ENCODE peak calls at places on chromosome 5, in five cellular contexts. J is lower lobe of right lung, Q is brain microvascular endothelial cell, X is heart right ventricle, R is PC-3. B is an unnamed sample.

GRCh38 chr5:89722538-89722937 is 687.0 kb downstream of the CETN3 start:
- DNase-seq in R (no peak), J (no peak), X (no peak), Q (no peak), B (no peak)

GRCh38 chr5:180718810-180719453 is 20.9 kb downstream of the OR2Y1 start:
- DNase-seq in Q (peak; percentile 27), J (no peak), X (no peak), R (peak; percentile 86), B (peak; percentile 11)

GRCh38 chr5:169637085-169637855 is at the start of gene DOCK2:
- DNase-seq in R (no peak), X (peak; percentile 38), Q (no peak), J (peak; percentile 87), B (no peak)

GRCh38 chr5:154479944-154480750 is 2.1 kb upstream of the HAND1 start:
- DNase-seq in J (no peak), X (no peak), Q (no peak), R (no peak), B (no peak)

GRCh38 chr5:97915101-97915500 is 732.1 kb upstream of the RIOK2 start:
- DNase-seq in J (no peak), R (no peak), X (no peak), Q (no peak), B (no peak)

GRCh38 chr5:90410178-90410762 is 714 bp upstream of the CETN3 start:
- DNase-seq in R (no peak), J (no peak), X (no peak), Q (no peak), B (no peak)

GRCh38 chr5:157592594-157592993 is 17.0 kb upstream of the ADAM19 start:
- DNase-seq in J (no peak), X (no peak), Q (no peak), R (no peak), B (no peak)

GRCh38 chr5:112366987-112367386 is 52.1 kb downstream of the EPB41L4A start:
- DNase-seq in R (peak; percentile 39), Q (no peak), J (no peak), X (no peak), B (no peak)

GRCh38 chr5:139912158-139912557 is 116.5 kb downstream of the PSD2 start:
- DNase-seq in J (no peak), X (no peak), Q (no peak), R (no peak), B (no peak)

GRCh38 chr5:89037090-89037489 is 154.1 kb upstream of the MEF2C start:
- DNase-seq in Q (peak; percentile 62), X (no peak), R (peak; percentile 97), J (no peak), B (no peak)

GRCh38 chr5:148912714-148913398 is 86.4 kb downstream of the ADRB2 start:
- DNase-seq in X (no peak), J (no peak), Q (peak; percentile 93), R (peak; percentile 100), B (no peak)

GRCh38 chr5:173232499-173233346 is 2.3 kb downstream of the NKX2-5 start:
- DNase-seq in J (no peak), Q (no peak), R (no peak), X (no peak), B (no peak)

GRCh38 chr5:3925935-3926334 is 330.3 kb downstream of the IRX1 start:
- DNase-seq in J (no peak), Q (no peak), R (no peak), X (no peak), B (no peak)

GRCh38 chr5:3310551-3311340 is 284.9 kb upstream of the IRX1 start:
- DNase-seq in R (peak; percentile 6), J (no peak), Q (no peak), X (no peak), B (no peak)

GRCh38 chr5:59346987-59347386 is 546.5 kb downstream of the PDE4D start:
- DNase-seq in R (no peak), X (no peak), Q (no peak), J (no peak), B (no peak)

GRCh38 chr5:502325-503079 is 21.7 kb downstream of the SLC9A3 start:
- DNase-seq in X (no peak), Q (no peak), J (no peak), R (no peak), B (peak; percentile 65)

GRCh38 chr5:139131881-139132480 is 66.2 kb downstream of the SIL1 start:
- DNase-seq in X (no peak), J (no peak), R (no peak), Q (no peak), B (no peak)

GRCh38 chr5:74543162-74543995 is 97.1 kb downstream of the ENC1 start:
- DNase-seq in X (no peak), Q (peak; percentile 84), J (no peak), R (peak; percentile 92), B (no peak)

GRCh38 chr5:82107277-82107676 is 135.5 kb downstream of the ATG10 start:
- DNase-seq in J (no peak), Q (no peak), R (peak; percentile 30), X (no peak), B (no peak)

GRCh38 chr5:80881726-80882125 is 78.4 kb upstream of the RASGRF2 start:
- DNase-seq in Q (no peak), J (no peak), R (no peak), X (no peak), B (no peak)

GRCh38 chr5:174724484-174725260 is at the start of gene MSX2:
- DNase-seq in X (peak; percentile 86), J (peak; percentile 88), R (peak; percentile 77), Q (peak; percentile 77), B (peak; percentile 93)

GRCh38 chr5:174723315-174723978 is 935 bp upstream of the MSX2 start:
- DNase-seq in Q (no peak), J (no peak), R (no peak), X (no peak), B (no peak)

GRCh38 chr5:174722500-174722899 is 1.9 kb upstream of the MSX2 start:
- DNase-seq in X (no peak), R (no peak), Q (no peak), J (no peak), B (no peak)

GRCh38 chr5:174725261-174725990 is 1.0 kb downstream of the MSX2 start:
- DNase-seq in J (no peak), X (no peak), Q (no peak), R (no peak), B (no peak)

DNA sequence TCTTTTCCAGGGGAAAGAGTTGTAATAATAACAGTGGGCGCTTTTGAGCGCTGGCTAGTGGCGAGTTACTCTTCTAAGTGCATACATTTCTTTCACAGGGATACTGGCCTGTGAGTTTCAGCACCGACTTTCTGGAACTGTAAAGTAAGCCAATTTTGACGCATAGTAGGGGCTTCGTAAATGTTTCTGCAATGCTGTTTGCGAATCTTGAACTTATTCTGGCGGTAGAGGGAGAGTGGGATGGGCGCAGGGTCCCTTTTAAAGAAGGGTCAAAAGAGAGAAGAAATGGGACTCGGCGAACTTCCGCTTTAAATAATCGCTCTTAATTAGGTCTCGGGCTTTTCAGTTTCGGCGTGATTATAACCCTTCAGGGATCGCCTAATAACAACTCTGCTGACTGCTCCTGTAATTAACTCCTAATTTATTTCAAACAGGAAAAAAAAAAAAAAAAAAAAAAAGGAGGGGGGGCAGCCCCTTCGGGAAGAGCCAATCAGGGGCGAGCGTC is 351 bp upstream of the MSX2 start:
- DNase-seq in J (no peak), Q (peak; percentile 7), R (peak; percentile 14), X (peak; percentile 9), B (peak; percentile 32)
- H3K27me3 ChIP-seq in J (peaks cover 92% of the 10 kb centered on the region), Q (peaks cover 33% of the 10 kb centered on the region), R (peaks cover 29% of the 10 kb centered on the region), X (peaks cover 100% of the 10 kb centered on the region), B (peaks cover 12% of the 10 kb centered on the region)

DNA sequence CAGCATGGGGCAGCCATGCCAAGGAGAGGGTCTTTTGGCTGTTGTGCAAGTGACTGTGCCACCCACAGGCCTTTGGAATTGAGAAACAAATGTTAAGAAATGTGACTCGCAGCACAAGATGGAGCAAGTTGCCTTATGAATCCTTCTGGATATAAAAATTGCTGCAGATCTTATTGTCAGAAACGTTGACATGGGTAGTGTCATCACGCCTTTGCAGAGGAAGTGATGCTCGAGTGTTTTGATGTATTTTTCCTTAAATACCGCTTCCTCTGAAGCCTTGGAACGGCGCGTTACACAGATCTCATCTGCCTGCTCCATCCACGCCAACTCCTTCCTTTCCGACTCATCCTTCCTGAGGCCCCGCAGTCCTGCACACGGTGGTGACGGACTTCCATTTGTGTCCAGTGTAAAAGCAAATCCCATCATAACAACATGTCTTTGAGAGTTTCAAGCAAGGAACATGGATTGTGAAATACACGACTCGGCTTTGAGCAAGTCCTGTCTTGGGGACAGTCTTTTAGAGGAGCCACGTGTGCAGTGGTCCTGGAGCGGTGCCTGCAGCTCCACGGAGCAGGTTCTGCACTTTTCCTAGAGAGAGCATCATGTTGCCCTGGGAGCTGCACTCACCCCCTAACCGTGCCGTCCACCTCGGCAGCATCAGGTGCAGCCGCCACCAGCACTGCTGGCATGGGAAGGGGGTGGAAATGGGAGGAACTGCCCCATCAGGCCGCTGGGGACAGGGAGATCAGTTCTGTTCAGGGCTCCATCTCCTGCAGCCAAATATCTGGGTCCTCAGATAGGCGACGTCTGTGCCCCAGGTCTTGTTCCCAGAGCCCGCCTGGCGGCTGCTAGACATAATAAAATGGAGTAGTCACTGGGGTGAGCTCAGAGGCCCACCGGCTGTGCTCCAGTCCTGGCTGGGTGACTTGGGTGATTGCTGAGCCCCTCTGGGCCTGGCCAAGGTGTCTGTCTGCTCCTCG is 15.2 kb downstream of the ROPN1L start:
- DNase-seq in X (no peak), J (no peak), Q (no peak), R (peak; percentile 48), B (no peak)
- H3K4me3 ChIP-seq in X (no peak overlapping the region), J (no peak overlapping the region), Q (no peak overlapping the region), R (no peak overlapping the region), B (no peak overlapping the region)

GRCh38 chr5:78819707-78820106 is 165.4 kb downstream of the ARSB start:
- DNase-seq in J (no peak), Q (no peak), R (no peak), X (no peak), B (no peak)
- TF ChIP-seq CTCF in J (no peak), Q (no peak), R (no peak), X (no peak), B (peak; percentile 10)

GRCh38 chr5:72454996-72455395 is 52.2 kb downstream of the ZNF366 start:
- DNase-seq in Q (no peak), J (no peak), R (no peak), X (no peak), B (no peak)

GRCh38 chr5:72458407-72458806 is 48.8 kb downstream of the ZNF366 start:
- DNase-seq in R (no peak), Q (no peak), X (no peak), J (no peak), B (no peak)

GRCh38 chr5:72455477-72455876 is 51.7 kb downstream of the ZNF366 start:
- DNase-seq in R (no peak), X (no peak), J (no peak), Q (no peak), B (no peak)

GRCh38 chr5:72457491-72457890 is 49.7 kb downstream of the ZNF366 start:
- DNase-seq in R (no peak), Q (no peak), X (no peak), J (no peak), B (no peak)

DNA sequence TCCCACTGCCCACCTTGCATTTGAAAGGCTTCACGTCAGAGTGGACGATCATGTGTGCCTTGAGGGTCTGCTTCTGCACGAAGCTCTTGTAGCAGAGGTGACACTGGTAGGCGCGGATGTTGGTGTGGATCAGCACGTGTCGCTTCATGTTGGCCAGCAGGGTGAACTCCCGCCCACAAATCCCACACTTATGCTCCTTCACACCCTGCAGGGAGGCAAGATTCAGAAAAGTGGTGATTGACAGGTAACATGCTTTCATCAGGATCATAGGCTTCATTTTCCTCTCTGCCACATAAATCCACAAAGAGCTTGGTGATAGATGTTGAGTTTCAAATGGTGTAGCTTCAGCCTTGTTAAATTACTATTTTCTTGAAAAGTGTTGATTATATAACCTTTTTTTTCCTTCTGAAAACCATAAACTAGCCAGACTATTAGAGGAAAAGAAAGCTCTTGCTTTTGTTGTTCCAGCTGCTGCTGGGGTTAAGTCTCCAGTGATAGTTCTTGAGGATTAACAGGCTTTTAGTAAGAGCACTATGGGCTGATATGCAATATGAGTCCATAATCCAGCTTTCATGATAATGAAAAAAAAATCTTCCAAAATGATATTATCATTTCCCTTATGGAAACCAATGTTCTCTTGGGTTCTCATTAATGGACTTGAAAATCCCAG is 50.7 kb downstream of the ZNF366 start:
- DNase-seq in J (no peak), R (no peak), Q (no peak), X (no peak), B (no peak)
- H3K27me3 ChIP-seq in J (no peaks in the 10 kb centered on the region), R (no peaks in the 10 kb centered on the region), Q (no peaks in the 10 kb centered on the region), X (no peaks in the 10 kb centered on the region), B (no peaks in the 10 kb centered on the region)